ENCODE peak calls at places on chromosomes 16 and 17, in seven cellular contexts. I is stimulated activated CD8-positive, alpha-beta memory T cell treated with anti-CD3 and anti-CD28 coated beads, Interleukin-7, amount 100 ng/mL, for 1 hour; S is body of pancreas; R is Peyer's patch; K is A549; J is tibial artery; L is nucleus accumbens. Q is an unnamed sample.

GRCh38 chr17:17236295-17237025 is 508 bp downstream of the FLCN start:
- DNase-seq in R (peak; percentile 74), I (no peak), K (peak; percentile 36), L (no peak), J (no peak), S (peak; percentile 21), Q (peak; percentile 23)

GRCh38 chr17:65418622-65419021 is 142.8 kb downstream of the AXIN2 start:
- DNase-seq in K (no peak), J (no peak), S (no peak), L (no peak), R (no peak), I (no peak), Q (no peak)

GRCh38 chr16:58032710-58033293 is 7.2 kb downstream of the MMP15 start:
- DNase-seq in S (peak; percentile 85), L (no peak), I (no peak), J (no peak), K (no peak), R (no peak), Q (no peak)

GRCh38 chr16:57430955-57431354 is 16.2 kb downstream of the CIAPIN1 start:
- DNase-seq in R (no peak), I (no peak), K (no peak), J (no peak), L (no peak), S (no peak), Q (peak; percentile 52)

GRCh38 chr17:50279181-50279526 is 4.9 kb downstream of the TMEM92 start:
- DNase-seq in S (no peak), R (peak; percentile 71), K (no peak), I (no peak), L (no peak), J (no peak), Q (no peak)

GRCh38 chr17:57914274-57915147 is 40.7 kb downstream of the CUEDC1 start:
- DNase-seq in S (no peak), R (no peak), I (no peak), J (no peak), K (no peak), L (no peak), Q (no peak)

GRCh38 chr16:75584108-75584507 is 17.9 kb downstream of the GABARAPL2 start:
- DNase-seq in K (no peak), J (peak; percentile 1), I (no peak), R (no peak), S (no peak), L (no peak), Q (no peak)

GRCh38 chr17:55463600-55463999 is 42.0 kb upstream of the MMD start:
- DNase-seq in K (no peak), R (no peak), J (no peak), I (no peak), S (no peak), L (no peak), Q (no peak)

GRCh38 chr16:64711026-64711425 is 410.8 kb downstream of the CDH11 start:
- DNase-seq in S (no peak), K (no peak), R (no peak), I (no peak), L (no peak), J (no peak), Q (no peak)

GRCh38 chr16:27689711-27690110 is 139.8 kb downstream of the KATNIP start:
- DNase-seq in J (no peak), K (no peak), R (no peak), I (no peak), L (no peak), S (no peak), Q (no peak)

GRCh38 chr17:59771093-59771492 is 63.6 kb downstream of the VMP1 start:
- DNase-seq in R (no peak), J (no peak), I (no peak), S (no peak), L (no peak), K (no peak), Q (no peak)

GRCh38 chr16:86353185-86353584 is 157.1 kb upstream of the FOXF1 start:
- DNase-seq in I (no peak), L (no peak), K (no peak), R (no peak), J (no peak), S (no peak), Q (no peak)

GRCh38 chr16:12268602-12269001 is 292.1 kb downstream of the SNX29 start:
- DNase-seq in L (no peak), K (no peak), S (no peak), J (no peak), R (no peak), I (no peak), Q (no peak)

GRCh38 chr16:60485877-60486489 is 1550.3 kb downstream of the CDH8 start:
- DNase-seq in J (no peak), L (no peak), I (no peak), S (no peak), K (no peak), R (no peak), Q (no peak)

GRCh38 chr16:84029297-84030096 is 13.1 kb downstream of the SLC38A8 start:
- DNase-seq in I (no peak), K (no peak), J (no peak), S (no peak), R (no peak), L (no peak), Q (peak; percentile 62)

GRCh38 chr16:55035956-55036355 is 105.3 kb downstream of the IRX5 start:
- DNase-seq in R (no peak), I (no peak), L (no peak), K (no peak), J (peak; percentile 10), S (no peak), Q (no peak)

GRCh38 chr17:4144411-4144747 is 1.4 kb downstream of the CYB5D2 start:
- DNase-seq in J (no peak), S (no peak), K (no peak), R (no peak), I (no peak), L (no peak), Q (no peak)

GRCh38 chr17:31392002-31392855 is 754 bp downstream of the RAB11FIP4 start:
- DNase-seq in I (no peak), S (no peak), K (no peak), J (peak; percentile 60), R (peak; percentile 40), L (peak; percentile 30), Q (no peak)

GRCh38 chr17:19383681-19384470 is 3.1 kb downstream of the MFAP4 start:
- DNase-seq in I (no peak), J (peak; percentile 83), L (no peak), R (peak; percentile 47), S (no peak), K (no peak), Q (no peak)

GRCh38 chr16:86692476-86692875 is 114.1 kb downstream of the FOXL1 start:
- DNase-seq in J (no peak), S (no peak), K (no peak), R (no peak), L (no peak), I (no peak), Q (no peak)

GRCh38 chr17:50437409-50437808 is 11.4 kb downstream of the ACSF2 start:
- DNase-seq in L (no peak), R (no peak), K (no peak), J (no peak), I (no peak), S (no peak), Q (no peak)

GRCh38 chr16:65828296-65828695 is 538.2 kb upstream of the CDH5 start:
- DNase-seq in J (no peak), S (no peak), L (no peak), R (no peak), K (no peak), I (no peak), Q (no peak)

GRCh38 chr16:81214745-81215166 is 23.7 kb upstream of the BCO1 start:
- DNase-seq in K (peak; percentile 59), S (peak; percentile 25), J (no peak), L (no peak), I (no peak), R (peak; percentile 68), Q (no peak)

GRCh38 chr17:75412455-75413317 is 7.2 kb upstream of the GRB2 start:
- DNase-seq in L (peak; percentile 20), R (peak; percentile 89), I (peak; percentile 36), J (peak; percentile 74), S (peak; percentile 80), K (peak; percentile 75), Q (peak; percentile 90)

GRCh38 chr17:13922885-13923284 is 146.4 kb upstream of the COX10 start:
- DNase-seq in I (no peak), S (no peak), R (no peak), K (no peak), J (no peak), L (no peak), Q (no peak)

GRCh38 chr16:58107228-58107627 is 22.0 kb downstream of the CFAP20 start:
- DNase-seq in R (no peak), J (no peak), L (no peak), S (no peak), I (no peak), K (no peak), Q (no peak)

GRCh38 chr17:16988749-16989229 is 16.9 kb upstream of the TNFRSF13B start:
- DNase-seq in K (no peak), J (no peak), I (no peak), L (no peak), R (peak; percentile 57), S (no peak), Q (no peak)

GRCh38 chr17:79655672-79656290 is 44.9 kb upstream of the RBFOX3 start:
- DNase-seq in S (no peak), I (no peak), L (no peak), J (peak; percentile 39), K (no peak), R (no peak), Q (no peak)

GRCh38 chr16:78778724-78779004 is 679.2 kb downstream of the WWOX start:
- DNase-seq in I (no peak), L (no peak), S (no peak), J (no peak), R (no peak), K (no peak), Q (no peak)

GRCh38 chr16:89171216-89172170 is at the start of gene CDH15:
- DNase-seq in I (peak; percentile 72), J (peak; percentile 85), R (peak; percentile 98), K (peak; percentile 96), S (peak; percentile 98), L (peak; percentile 50), Q (peak; percentile 93)

GRCh38 chr16:85902366-85903155 is 3.6 kb downstream of the IRF8 start:
- DNase-seq in L (no peak), K (no peak), I (peak; percentile 27), R (peak; percentile 91), J (no peak), S (peak; percentile 73), Q (no peak)